ENCODE peak calls at places on chromosomes 16 and 17, in five cellular contexts. S is aorta, B is activated B cell treated with CpG ODN at 0.5 μM for 24 hours, N is heart right ventricle, Y is T-cell. L is an unnamed sample.

GRCh38 chr16:81163671-81164070 is 67.5 kb upstream of the GCSH start:
- ATAC-seq in S (no peak), Y (no peak), N (no peak), B (no peak), L (no peak)

GRCh38 chr17:66373944-66374817 is 71.8 kb downstream of the PRKCA start:
- ATAC-seq in N (peak; percentile 89), B (no peak), Y (peak; percentile 93), S (peak; percentile 15), L (no peak)

GRCh38 chr17:74152591-74153455 is 50.7 kb upstream of the RPL38 start:
- ATAC-seq in B (no peak), S (no peak), Y (no peak), N (no peak), L (peak; percentile 4)

GRCh38 chr16:2985893-2986355 is 5.7 kb upstream of the PKMYT1 start:
- ATAC-seq in N (peak; percentile 79), S (no peak), Y (no peak), B (no peak), L (no peak)

GRCh38 chr16:24972608-24973220 is 42.5 kb downstream of the ARHGAP17 start:
- ATAC-seq in Y (no peak), N (no peak), B (no peak), S (no peak), L (no peak)

GRCh38 chr16:87563714-87564523 is 38.4 kb upstream of the JPH3 start:
- ATAC-seq in Y (no peak), B (no peak), N (no peak), S (no peak), L (no peak)

GRCh38 chr16:84933774-84934571 is 77.4 kb downstream of the ZDHHC7 start:
- ATAC-seq in S (peak; percentile 92), B (no peak), N (peak; percentile 96), Y (no peak), L (no peak)

GRCh38 chr17:4858068-4858879 is 25.1 kb downstream of the MINK1 start:
- ATAC-seq in S (peak; percentile 55), N (peak; percentile 75), B (no peak), Y (no peak), L (no peak)

GRCh38 chr17:21228111-21228510 is 14.2 kb upstream of the TMEM11 start:
- ATAC-seq in B (no peak), Y (no peak), S (no peak), N (peak; percentile 31), L (no peak)